ENCODE peak calls at places on chromosomes 7 and 10, in five cellular contexts. L is fibroblast of pulmonary artery, H is ascending aorta, Q is NB4, P is mammary epithelial cell. J is an unnamed sample.

GRCh38 chr7:143375298-143376034 is 5.7 kb upstream of the ZYX start:
- DNase-seq in L (no peak), H (no peak), Q (peak), P (no peak), J (no peak)

GRCh38 chr10:57460540-57460939 is 807.2 kb downstream of the IPMK start:
- DNase-seq in L (no peak), H (no peak), Q (no peak), P (no peak), J (no peak)

GRCh38 chr10:5486852-5487235 is 12.5 kb downstream of the CALML5 start:
- DNase-seq in L (no peak), H (no peak), Q (no peak), P (no peak), J (no peak)

GRCh38 chr10:124392651-124393342 is 25.9 kb downstream of the OAT start:
- DNase-seq in L (no peak), H (no peak), Q (no peak), P (no peak), J (no peak)

GRCh38 chr7:123916240-123916724 is 8.8 kb upstream of the SPAM1 start:
- DNase-seq in L (peak), H (no peak), Q (peak), P (peak), J (peak)

GRCh38 chr10:3658766-3659165 is 126.2 kb downstream of the KLF6 start:
- DNase-seq in L (no peak), H (no peak), Q (no peak), P (no peak), J (no peak)

GRCh38 chr7:159038066-159038465 is 106.6 kb downstream of the VIPR2 start:
- DNase-seq in L (no peak), H (peak), Q (no peak), P (no peak), J (no peak)

GRCh38 chr10:131272897-131273451 is 38.5 kb downstream of the TCERG1L start:
- DNase-seq in L (no peak), H (no peak), Q (no peak), P (no peak), J (no peak)

GRCh38 chr7:101728128-101728527 is 89.3 kb upstream of the CUX1 start:
- DNase-seq in L (no peak), H (no peak), Q (no peak), P (no peak), J (no peak)

GRCh38 chr10:110780704-110781103 is 91.0 kb upstream of the PDCD4 start:
- DNase-seq in L (no peak), H (no peak), Q (no peak), P (no peak), J (no peak)

GRCh38 chr10:56240471-56240870 is 120.6 kb downstream of the ZWINT start:
- DNase-seq in L (no peak), H (no peak), Q (no peak), P (no peak), J (no peak)

DNA sequence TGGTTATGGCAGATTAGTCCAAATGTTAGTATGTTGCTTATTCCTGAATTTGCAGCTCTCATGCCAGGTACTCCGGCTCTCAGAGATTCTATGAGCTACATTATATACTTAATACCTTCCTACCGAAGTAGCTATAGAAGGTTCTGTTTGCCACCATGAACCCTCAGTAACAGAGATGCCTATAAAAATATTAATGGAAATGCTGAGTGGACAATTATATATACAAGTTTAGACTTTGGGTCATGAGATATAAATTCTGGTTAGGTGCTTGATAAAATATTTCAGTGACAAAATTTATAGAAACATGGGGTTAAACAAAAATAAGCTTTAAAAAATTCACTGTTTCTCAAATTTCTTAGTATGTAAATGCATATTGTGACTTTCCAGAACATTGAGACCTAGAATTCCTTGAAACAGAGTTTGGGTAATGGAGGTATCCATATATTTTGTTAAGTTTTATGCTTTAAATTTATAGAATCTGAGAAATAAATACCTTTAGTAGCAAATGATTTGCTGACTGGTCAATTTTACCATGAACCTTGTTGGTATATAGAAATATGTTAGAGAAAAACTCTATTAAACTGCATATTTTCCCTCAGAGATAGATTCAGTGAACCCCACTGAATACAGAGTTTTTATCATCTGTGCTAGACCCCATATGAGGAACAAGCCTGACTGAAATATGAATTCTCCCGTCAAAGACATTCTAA is 533.5 kb downstream of the SH2D4B start:
- DNase-seq in L (no peak), H (no peak), Q (no peak), P (no peak), J (no peak)
- H3K4me3 ChIP-seq in L (no peak), H (no peak), Q (no peak), P (no peak), J (no peak)

DNA sequence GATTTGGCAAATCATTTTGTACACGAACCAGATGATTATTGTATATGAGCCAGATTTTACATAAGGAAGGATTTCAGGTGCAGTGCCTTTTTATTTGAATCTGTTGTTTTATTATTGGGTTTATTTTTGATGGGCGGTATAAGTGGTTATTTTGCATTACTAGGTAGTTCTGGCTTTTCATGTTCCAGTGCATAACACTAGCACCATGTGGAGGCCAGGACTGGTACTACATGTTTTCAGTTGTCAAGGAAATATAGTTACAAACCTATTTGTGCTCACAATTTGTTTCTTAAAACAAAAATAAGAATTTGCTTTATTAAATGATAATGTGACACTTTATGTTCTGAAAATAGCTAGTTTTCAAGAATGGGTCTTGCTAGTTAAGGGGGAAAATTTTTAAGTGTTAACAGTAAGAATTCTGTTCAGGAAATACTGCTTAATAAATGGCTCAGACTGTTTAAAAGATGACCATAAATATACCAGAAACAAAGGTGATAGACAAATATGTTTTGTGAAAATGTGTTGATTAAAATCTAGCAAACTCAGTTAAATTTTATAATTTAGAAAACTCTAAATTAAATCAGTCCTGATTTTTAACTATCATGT is 7.1 kb upstream of the SEMA3E start:
- DNase-seq in L (peak), H (no peak), Q (peak), P (peak), J (peak)
- TF ChIP-seq CTCF in L (peak), H (peak), Q (peak), P (peak), J (peak)

GRCh38 chr7:129777993-129778769 is 166.7 kb downstream of the NRF1 start:
- DNase-seq in L (no peak), H (no peak), Q (no peak), P (no peak), J (no peak)
- H3K4me3 ChIP-seq in L (no peak), H (no peak), Q (no peak), P (peak), J (no peak)

GRCh38 chr10:103699611-103700435 is 155.6 kb downstream of the SH3PXD2A start:
- DNase-seq in L (no peak), H (no peak), Q (no peak), P (no peak), J (no peak)
- TF ChIP-seq CTCF in L (peak), H (no peak), Q (peak), P (no peak), J (peak)

DNA sequence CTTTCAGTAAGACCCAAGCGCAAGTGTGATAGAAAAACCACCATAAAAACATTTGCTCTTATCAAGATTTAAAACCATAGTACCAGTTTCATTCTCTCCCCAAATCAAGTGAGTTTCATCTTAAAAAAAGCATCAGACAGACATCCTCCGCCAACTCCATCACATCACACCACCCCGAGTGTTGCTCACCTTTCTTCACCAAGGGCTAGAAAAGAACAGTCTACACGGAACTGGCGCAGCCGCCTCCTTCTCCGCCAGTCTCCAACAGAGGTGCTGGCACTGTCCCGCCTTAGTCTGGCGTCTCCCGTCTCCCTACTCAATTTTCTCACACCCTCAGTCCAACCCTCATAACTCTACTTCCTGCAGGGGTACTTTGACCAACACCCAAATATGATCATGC is 46.9 kb upstream of the WIPI2 start:
- DNase-seq in L (no peak), H (no peak), Q (no peak), P (no peak), J (no peak)
- H3K4me3 ChIP-seq in L (no peak), H (no peak), Q (no peak), P (no peak), J (no peak)

GRCh38 chr10:120479506-120479905 is 22.5 kb downstream of the PLPP4 start:
- DNase-seq in L (no peak), H (no peak), Q (no peak), P (no peak), J (no peak)

GRCh38 chr10:120478401-120478800 is 21.4 kb downstream of the PLPP4 start:
- DNase-seq in L (no peak), H (no peak), Q (no peak), P (no peak), J (no peak)

GRCh38 chr10:120477723-120478270 is 20.8 kb downstream of the PLPP4 start:
- DNase-seq in L (peak), H (no peak), Q (no peak), P (no peak), J (peak)

GRCh38 chr10:120480848-120481247 is 23.8 kb downstream of the PLPP4 start:
- DNase-seq in L (no peak), H (no peak), Q (no peak), P (no peak), J (no peak)

GRCh38 chr10:120480065-120480600 is 23.1 kb downstream of the PLPP4 start:
- DNase-seq in L (no peak), H (no peak), Q (no peak), P (no peak), J (no peak)
- TF ChIP-seq CTCF in L (peak), H (no peak), Q (no peak), P (peak), J (peak)